ENCODE peak calls at places on chromosome 19, in seven cellular contexts. One of them, this sample, is unnamed.

GRCh38 chr19:532578-533484 is 1.3 kb downstream of the CDC34 start:
- DNase-seq in heart left ventricle: peak; percentile 82
- DNase-seq in IMR-90: peak; percentile 64
- DNase-seq in CD8-positive, alpha-beta memory T cell: no peak
- DNase-seq in Peyer's patch: peak; percentile 70
- DNase-seq in thyroid gland: peak; percentile 87
- DNase-seq in endothelial cell of umbilical vein: peak; percentile 85
- DNase-seq in this sample: peak; percentile 85

GRCh38 chr19:14561249-14561648 is 10.6 kb downstream of the NDUFB7 start:
- DNase-seq in heart left ventricle: no peak
- DNase-seq in IMR-90: no peak
- DNase-seq in CD8-positive, alpha-beta memory T cell: no peak
- DNase-seq in Peyer's patch: no peak
- DNase-seq in thyroid gland: no peak
- DNase-seq in endothelial cell of umbilical vein: no peak
- DNase-seq in this sample: no peak

GRCh38 chr19:18233224-18233825 is 7.1 kb upstream of the PDE4C start:
- DNase-seq in heart left ventricle: peak; percentile 32
- DNase-seq in IMR-90: peak; percentile 39
- DNase-seq in CD8-positive, alpha-beta memory T cell: peak; percentile 35
- DNase-seq in Peyer's patch: peak; percentile 64
- DNase-seq in thyroid gland: peak; percentile 54
- DNase-seq in endothelial cell of umbilical vein: peak; percentile 34
- DNase-seq in this sample: peak; percentile 45

GRCh38 chr19:38952395-38953165 is 21.8 kb downstream of the MRPS12 start:
- DNase-seq in heart left ventricle: no peak
- DNase-seq in IMR-90: peak; percentile 16
- DNase-seq in CD8-positive, alpha-beta memory T cell: no peak
- DNase-seq in Peyer's patch: no peak
- DNase-seq in thyroid gland: no peak
- DNase-seq in endothelial cell of umbilical vein: no peak
- DNase-seq in this sample: peak; percentile 39

GRCh38 chr19:23378948-23379347 is 16.3 kb downstream of the ZNF91 start:
- DNase-seq in heart left ventricle: no peak
- DNase-seq in IMR-90: no peak
- DNase-seq in CD8-positive, alpha-beta memory T cell: no peak
- DNase-seq in Peyer's patch: no peak
- DNase-seq in thyroid gland: no peak
- DNase-seq in endothelial cell of umbilical vein: no peak
- DNase-seq in this sample: no peak

GRCh38 chr19:14479985-14480694 is 5.0 kb upstream of the PTGER1 start:
- DNase-seq in heart left ventricle: no peak
- DNase-seq in IMR-90: peak; percentile 20
- DNase-seq in CD8-positive, alpha-beta memory T cell: peak; percentile 63
- DNase-seq in Peyer's patch: no peak
- DNase-seq in thyroid gland: no peak
- DNase-seq in endothelial cell of umbilical vein: no peak
- DNase-seq in this sample: peak; percentile 55

GRCh38 chr19:22783651-22784050 is 300 bp downstream of the ZNF99 start:
- DNase-seq in heart left ventricle: no peak
- DNase-seq in IMR-90: no peak
- DNase-seq in CD8-positive, alpha-beta memory T cell: no peak
- DNase-seq in Peyer's patch: no peak
- DNase-seq in thyroid gland: no peak
- DNase-seq in endothelial cell of umbilical vein: no peak
- DNase-seq in this sample: no peak

GRCh38 chr19:15379996-15380647 is 535 bp upstream of the AKAP8 start:
- DNase-seq in heart left ventricle: no peak
- DNase-seq in IMR-90: peak; percentile 11
- DNase-seq in CD8-positive, alpha-beta memory T cell: no peak
- DNase-seq in Peyer's patch: peak; percentile 80
- DNase-seq in thyroid gland: peak; percentile 58
- DNase-seq in endothelial cell of umbilical vein: peak; percentile 64
- DNase-seq in this sample: peak; percentile 56

GRCh38 chr19:35519291-35519690 is 5.8 kb upstream of the DMKN start:
- DNase-seq in heart left ventricle: no peak
- DNase-seq in IMR-90: peak; percentile 27
- DNase-seq in CD8-positive, alpha-beta memory T cell: no peak
- DNase-seq in Peyer's patch: no peak
- DNase-seq in thyroid gland: peak; percentile 13
- DNase-seq in endothelial cell of umbilical vein: no peak
- DNase-seq in this sample: no peak

GRCh38 chr19:15640294-15640903 is at the start of gene CYP4F3:
- DNase-seq in heart left ventricle: peak; percentile 55
- DNase-seq in IMR-90: no peak
- DNase-seq in CD8-positive, alpha-beta memory T cell: no peak
- DNase-seq in Peyer's patch: peak; percentile 98
- DNase-seq in thyroid gland: peak; percentile 75
- DNase-seq in endothelial cell of umbilical vein: no peak
- DNase-seq in this sample: peak; percentile 91

GRCh38 chr19:39411006-39411831 is 1.2 kb upstream of the PLEKHG2 start:
- DNase-seq in heart left ventricle: no peak
- DNase-seq in IMR-90: peak; percentile 68
- DNase-seq in CD8-positive, alpha-beta memory T cell: no peak
- DNase-seq in Peyer's patch: peak; percentile 85
- DNase-seq in thyroid gland: peak; percentile 37
- DNase-seq in endothelial cell of umbilical vein: no peak
- DNase-seq in this sample: peak; percentile 86

GRCh38 chr19:42353341-42354015 is 28.0 kb downstream of the MEGF8 start:
- DNase-seq in heart left ventricle: no peak
- DNase-seq in IMR-90: no peak
- DNase-seq in CD8-positive, alpha-beta memory T cell: no peak
- DNase-seq in Peyer's patch: no peak
- DNase-seq in thyroid gland: no peak
- DNase-seq in endothelial cell of umbilical vein: no peak
- DNase-seq in this sample: no peak

GRCh38 chr19:33303791-33304759 is 1.7 kb upstream of the CEBPA start:
- DNase-seq in heart left ventricle: no peak
- DNase-seq in IMR-90: no peak
- DNase-seq in CD8-positive, alpha-beta memory T cell: no peak
- DNase-seq in Peyer's patch: peak; percentile 69
- DNase-seq in thyroid gland: peak; percentile 47
- DNase-seq in endothelial cell of umbilical vein: no peak
- DNase-seq in this sample: peak; percentile 56

GRCh38 chr19:9329999-9330398 is 6.0 kb downstream of the ZNF559 start:
- DNase-seq in heart left ventricle: no peak
- DNase-seq in IMR-90: no peak
- DNase-seq in CD8-positive, alpha-beta memory T cell: no peak
- DNase-seq in Peyer's patch: no peak
- DNase-seq in thyroid gland: no peak
- DNase-seq in endothelial cell of umbilical vein: no peak
- DNase-seq in this sample: no peak

GRCh38 chr19:3369337-3370213 is 3.2 kb downstream of the NFIC start:
- DNase-seq in heart left ventricle: peak; percentile 66
- DNase-seq in IMR-90: peak; percentile 63
- DNase-seq in CD8-positive, alpha-beta memory T cell: no peak
- DNase-seq in Peyer's patch: no peak
- DNase-seq in thyroid gland: peak; percentile 69
- DNase-seq in endothelial cell of umbilical vein: peak; percentile 41
- DNase-seq in this sample: peak; percentile 72

GRCh38 chr19:11092181-11092538 is 2.9 kb downstream of the LDLR start:
- DNase-seq in heart left ventricle: no peak
- DNase-seq in IMR-90: peak; percentile 74
- DNase-seq in CD8-positive, alpha-beta memory T cell: peak; percentile 39
- DNase-seq in Peyer's patch: no peak
- DNase-seq in thyroid gland: no peak
- DNase-seq in endothelial cell of umbilical vein: peak; percentile 81
- DNase-seq in this sample: no peak

GRCh38 chr19:11088508-11089253 is 582 bp upstream of the LDLR start:
- DNase-seq in heart left ventricle: no peak
- DNase-seq in IMR-90: no peak
- DNase-seq in CD8-positive, alpha-beta memory T cell: no peak
- DNase-seq in Peyer's patch: no peak
- DNase-seq in thyroid gland: peak; percentile 45
- DNase-seq in endothelial cell of umbilical vein: no peak
- DNase-seq in this sample: no peak

GRCh38 chr19:11089254-11090013 is at the start of gene LDLR:
- DNase-seq in heart left ventricle: peak; percentile 86
- DNase-seq in IMR-90: peak; percentile 90
- DNase-seq in CD8-positive, alpha-beta memory T cell: peak; percentile 68
- DNase-seq in Peyer's patch: peak; percentile 87
- DNase-seq in thyroid gland: peak; percentile 78
- DNase-seq in endothelial cell of umbilical vein: peak; percentile 86
- DNase-seq in this sample: peak; percentile 85

GRCh38 chr19:11090264-11091032 is 1.2 kb downstream of the LDLR start:
- DNase-seq in heart left ventricle: peak; percentile 99
- DNase-seq in IMR-90: peak; percentile 92
- DNase-seq in CD8-positive, alpha-beta memory T cell: peak; percentile 96
- DNase-seq in Peyer's patch: peak; percentile 99
- DNase-seq in thyroid gland: peak; percentile 99
- DNase-seq in endothelial cell of umbilical vein: peak; percentile 91
- DNase-seq in this sample: peak; percentile 99

DNA sequence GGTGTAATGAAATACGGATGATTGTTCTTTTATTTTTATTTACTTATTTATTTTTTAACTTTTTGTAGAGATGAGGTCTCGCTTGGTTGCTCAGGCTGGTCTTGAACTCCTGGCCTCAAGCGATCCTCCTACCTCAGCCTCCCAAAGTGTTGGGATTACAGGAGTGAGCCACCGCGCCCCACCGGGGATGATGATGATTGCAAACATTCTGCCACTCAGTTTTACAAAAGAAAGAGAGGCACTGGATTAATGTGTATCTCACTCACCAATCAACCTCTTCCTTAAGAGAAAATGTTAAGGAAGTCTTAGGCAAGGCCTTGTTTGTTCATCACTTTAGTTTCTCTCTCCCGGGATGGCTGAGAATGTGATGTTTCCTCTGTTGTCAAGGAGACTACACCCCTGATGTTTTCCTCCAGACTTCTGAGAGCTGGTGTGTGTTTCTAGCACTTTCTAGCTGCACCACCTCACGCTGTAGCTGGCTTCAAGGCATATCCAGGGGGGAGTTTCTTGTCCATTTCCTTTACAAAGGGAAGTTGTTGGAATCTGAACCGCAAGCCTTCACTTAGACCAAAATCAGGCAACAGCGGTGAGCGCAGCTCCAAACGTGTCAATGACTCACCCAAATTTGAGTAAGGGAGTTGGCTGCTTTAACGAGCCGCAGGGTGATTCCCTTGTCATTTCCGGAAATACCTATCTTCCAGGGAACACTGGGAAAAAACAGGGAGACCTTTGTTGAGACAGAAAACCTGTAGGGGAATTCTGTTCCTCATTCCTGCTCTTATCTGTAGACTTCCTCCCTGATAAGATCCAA is 2.3 kb downstream of the LDLR start:
- DNase-seq in heart left ventricle: peak; percentile 51
- DNase-seq in IMR-90: peak; percentile 90
- DNase-seq in CD8-positive, alpha-beta memory T cell: peak; percentile 61
- DNase-seq in Peyer's patch: peak; percentile 65
- DNase-seq in thyroid gland: no peak
- DNase-seq in endothelial cell of umbilical vein: peak; percentile 95
- DNase-seq in this sample: peak; percentile 67
- H3K4me1 ChIP-seq in heart left ventricle: peaks cover 46% of the 10 kb centered on the region
- H3K4me1 ChIP-seq in IMR-90: peaks cover 14% of the 10 kb centered on the region
- H3K4me1 ChIP-seq in CD8-positive, alpha-beta memory T cell: peaks cover 67% of the 10 kb centered on the region
- H3K4me1 ChIP-seq in Peyer's patch: no peaks in the 10 kb centered on the region
- H3K4me1 ChIP-seq in thyroid gland: peaks cover 64% of the 10 kb centered on the region
- H3K4me1 ChIP-seq in endothelial cell of umbilical vein: peaks cover 63% of the 10 kb centered on the region
- H3K4me1 ChIP-seq in this sample: peaks cover 85% of the 10 kb centered on the region

GRCh38 chr19:12789098-12789903 is 2.0 kb upstream of the JUNB start:
- DNase-seq in heart left ventricle: no peak
- DNase-seq in IMR-90: peak; percentile 18
- DNase-seq in CD8-positive, alpha-beta memory T cell: no peak
- DNase-seq in Peyer's patch: peak; percentile 95
- DNase-seq in thyroid gland: no peak
- DNase-seq in endothelial cell of umbilical vein: peak; percentile 28
- DNase-seq in this sample: no peak

GRCh38 chr19:12790628-12791344 is 500 bp upstream of the JUNB start:
- DNase-seq in heart left ventricle: no peak
- DNase-seq in IMR-90: no peak
- DNase-seq in CD8-positive, alpha-beta memory T cell: no peak
- DNase-seq in Peyer's patch: no peak
- DNase-seq in thyroid gland: no peak
- DNase-seq in endothelial cell of umbilical vein: no peak
- DNase-seq in this sample: no peak

GRCh38 chr19:12788682-12789097 is 2.6 kb upstream of the JUNB start:
- DNase-seq in heart left ventricle: peak; percentile 91
- DNase-seq in IMR-90: peak; percentile 75
- DNase-seq in CD8-positive, alpha-beta memory T cell: peak; percentile 55
- DNase-seq in Peyer's patch: peak; percentile 90
- DNase-seq in thyroid gland: peak; percentile 91
- DNase-seq in endothelial cell of umbilical vein: peak; percentile 82
- DNase-seq in this sample: peak; percentile 81

GRCh38 chr19:12791345-12792047 is at the start of gene JUNB:
- DNase-seq in heart left ventricle: peak; percentile 99
- DNase-seq in IMR-90: peak; percentile 96
- DNase-seq in CD8-positive, alpha-beta memory T cell: peak; percentile 95
- DNase-seq in Peyer's patch: peak; percentile 99
- DNase-seq in thyroid gland: peak; percentile 97
- DNase-seq in endothelial cell of umbilical vein: peak; percentile 98
- DNase-seq in this sample: peak; percentile 99

GRCh38 chr19:12789904-12790619 is 1.2 kb upstream of the JUNB start:
- DNase-seq in heart left ventricle: peak; percentile 98
- DNase-seq in IMR-90: peak; percentile 93
- DNase-seq in CD8-positive, alpha-beta memory T cell: peak; percentile 93
- DNase-seq in Peyer's patch: peak; percentile 95
- DNase-seq in thyroid gland: peak; percentile 98
- DNase-seq in endothelial cell of umbilical vein: peak; percentile 91
- DNase-seq in this sample: peak; percentile 96
- H3K4me1 ChIP-seq in heart left ventricle: peaks cover 63% of the 10 kb centered on the region
- H3K4me1 ChIP-seq in IMR-90: peaks cover 27% of the 10 kb centered on the region
- H3K4me1 ChIP-seq in CD8-positive, alpha-beta memory T cell: peaks cover 41% of the 10 kb centered on the region
- H3K4me1 ChIP-seq in Peyer's patch: peaks cover 20% of the 10 kb centered on the region
- H3K4me1 ChIP-seq in thyroid gland: peaks cover 54% of the 10 kb centered on the region
- H3K4me1 ChIP-seq in endothelial cell of umbilical vein: peaks cover 35% of the 10 kb centered on the region
- H3K4me1 ChIP-seq in this sample: peaks cover 61% of the 10 kb centered on the region

GRCh38 chr19:12261554-12261953 is 33.1 kb downstream of the ZNF44 start:
- DNase-seq in heart left ventricle: no peak
- DNase-seq in IMR-90: no peak
- DNase-seq in CD8-positive, alpha-beta memory T cell: no peak
- DNase-seq in Peyer's patch: no peak
- DNase-seq in thyroid gland: no peak
- DNase-seq in endothelial cell of umbilical vein: no peak
- DNase-seq in this sample: no peak
- H3K4me1 ChIP-seq in heart left ventricle: no peaks in the 10 kb centered on the region
- H3K4me1 ChIP-seq in IMR-90: no peaks in the 10 kb centered on the region
- H3K4me1 ChIP-seq in CD8-positive, alpha-beta memory T cell: no peaks in the 10 kb centered on the region
- H3K4me1 ChIP-seq in Peyer's patch: no peaks in the 10 kb centered on the region
- H3K4me1 ChIP-seq in thyroid gland: no peaks in the 10 kb centered on the region
- H3K4me1 ChIP-seq in endothelial cell of umbilical vein: no peaks in the 10 kb centered on the region
- H3K4me1 ChIP-seq in this sample: no peaks in the 10 kb centered on the region

DNA sequence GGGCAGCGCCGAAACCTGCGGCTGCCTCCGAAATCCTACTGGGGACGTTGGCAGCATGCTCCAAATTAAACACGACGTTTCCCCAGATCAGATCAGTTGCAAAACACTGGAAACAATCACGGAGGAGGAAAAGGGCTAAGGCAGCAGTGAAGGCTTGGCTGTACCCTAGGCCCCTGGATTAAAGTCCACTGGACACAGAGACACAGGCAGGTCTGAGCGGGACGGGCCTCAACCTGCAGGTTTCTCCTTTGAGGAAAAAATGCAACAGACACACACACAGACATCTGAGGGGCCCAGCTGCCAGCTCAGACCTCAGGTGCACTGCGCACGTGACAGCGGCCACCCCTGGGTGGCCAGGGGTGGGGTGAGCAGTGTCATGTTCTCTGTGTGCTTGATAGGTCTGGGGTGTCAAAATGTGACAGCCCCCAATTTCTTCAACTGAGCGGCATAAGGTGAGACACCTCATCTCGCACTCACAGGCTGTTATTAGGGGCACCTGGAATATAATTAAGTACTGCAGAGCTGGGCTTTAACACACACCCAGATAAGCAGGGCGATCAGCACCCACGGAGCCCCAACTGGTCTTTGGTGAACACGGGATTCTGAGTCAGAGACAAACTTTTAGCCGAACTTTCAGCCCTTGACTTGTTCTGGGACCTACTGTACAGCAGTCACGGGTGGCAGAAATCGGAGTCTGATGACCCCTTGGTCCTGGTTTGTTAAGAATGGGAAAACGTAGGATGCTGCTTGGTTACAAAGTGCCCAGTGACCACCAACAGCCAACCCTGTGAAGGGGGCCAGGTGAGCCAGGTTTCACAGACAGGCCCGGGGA is 9.3 kb downstream of the SH3GL1 start:
- DNase-seq in heart left ventricle: no peak
- DNase-seq in IMR-90: no peak
- DNase-seq in CD8-positive, alpha-beta memory T cell: no peak
- DNase-seq in Peyer's patch: no peak
- DNase-seq in thyroid gland: no peak
- DNase-seq in endothelial cell of umbilical vein: peak; percentile 50
- DNase-seq in this sample: no peak
- H3K4me1 ChIP-seq in heart left ventricle: peaks cover 68% of the 10 kb centered on the region
- H3K4me1 ChIP-seq in IMR-90: peaks cover 49% of the 10 kb centered on the region
- H3K4me1 ChIP-seq in CD8-positive, alpha-beta memory T cell: peaks cover 42% of the 10 kb centered on the region
- H3K4me1 ChIP-seq in Peyer's patch: no peaks in the 10 kb centered on the region
- H3K4me1 ChIP-seq in thyroid gland: peaks cover 63% of the 10 kb centered on the region
- H3K4me1 ChIP-seq in endothelial cell of umbilical vein: peaks cover 65% of the 10 kb centered on the region
- H3K4me1 ChIP-seq in this sample: peaks cover 93% of the 10 kb centered on the region

This sample was measured in stomach.